ENCODE peak calls at places on chromosomes 3 and 15, in nine cellular contexts. O is kidney, I is ovary, H is upper lobe of right lung, G is IMR-90, J is left lung, W is left ventricle myocardium inferior, K is GM12865, U is dorsolateral prefrontal cortex. E is an unnamed sample.
A peak's percentile ranks its signal among the peaks of the same experiment; 100 is the strongest.

GRCh38 chr3:117526485-117527079 is 817.0 kb downstream of the TUSC7 start:
- DNase-seq in K (peak; percentile 50), W (no peak), H (no peak), J (no peak), G (peak; percentile 55), O (no peak), U (no peak), I (peak; percentile 11), E (peak; percentile 53)

GRCh38 chr3:88595025-88595424 is 445.3 kb downstream of the C3orf38 start:
- DNase-seq in G (no peak), H (no peak), W (no peak), J (no peak), I (no peak), O (no peak), K (no peak), U (no peak), E (peak; percentile 4)

GRCh38 chr3:121869731-121870130 is 24.5 kb upstream of the SLC15A2 start:
- DNase-seq in K (no peak), O (no peak), W (no peak), H (no peak), J (no peak), U (no peak), G (no peak), I (no peak), E (no peak)

GRCh38 chr15:45670061-45670460 is 35.2 kb downstream of the SQOR start:
- DNase-seq in I (no peak), W (no peak), H (no peak), G (no peak), K (no peak), O (no peak), J (no peak), U (no peak), E (no peak)

GRCh38 chr3:153911111-153911510 is 210.1 kb upstream of the ARHGEF26 start:
- DNase-seq in W (no peak), U (no peak), J (no peak), O (no peak), I (no peak), H (no peak), K (no peak), G (no peak), E (no peak)

GRCh38 chr3:186209810-186210752 is 101.2 kb upstream of the ETV5 start:
- DNase-seq in G (peak; percentile 72), K (peak; percentile 16), W (peak; percentile 66), O (peak; percentile 77), I (peak; percentile 50), U (peak; percentile 70), H (peak; percentile 72), J (peak; percentile 51), E (peak; percentile 84)

GRCh38 chr15:51884517-51885236 is 55.2 kb downstream of the TMOD3 start:
- DNase-seq in W (no peak), K (no peak), O (no peak), H (no peak), J (no peak), U (no peak), G (peak; percentile 49), I (no peak), E (peak; percentile 37)

GRCh38 chr15:60352525-60352924 is 45.3 kb downstream of the ANXA2 start:
- DNase-seq in O (no peak), G (no peak), U (no peak), K (no peak), J (no peak), H (no peak), I (no peak), W (no peak), E (peak; percentile 4)

GRCh38 chr15:85689729-85690128 is 105.0 kb downstream of the KLHL25 start:
- DNase-seq in U (no peak), H (no peak), O (no peak), I (peak; percentile 64), J (peak; percentile 55), G (peak; percentile 72), K (peak; percentile 94), W (no peak), E (peak; percentile 71)

GRCh38 chr3:150055332-150055731 is 84.6 kb upstream of the PFN2 start:
- DNase-seq in H (no peak), W (no peak), U (no peak), K (no peak), J (no peak), I (no peak), O (no peak), G (no peak), E (no peak)

GRCh38 chr3:141268281-141268680 is 36.7 kb downstream of the PXYLP1 start:
- DNase-seq in I (no peak), J (no peak), H (peak; percentile 31), W (no peak), G (no peak), O (no peak), U (no peak), K (no peak), E (no peak)

GRCh38 chr15:52493968-52494367 is 34.7 kb downstream of the MYO5A start:
- DNase-seq in K (no peak), W (no peak), J (no peak), U (no peak), I (no peak), H (no peak), O (no peak), G (peak; percentile 45), E (no peak)

GRCh38 chr3:72129384-72130094 is 344.6 kb upstream of the PROK2 start:
- DNase-seq in J (no peak), W (no peak), I (no peak), K (no peak), U (no peak), O (no peak), G (no peak), H (no peak), E (peak; percentile 10)

GRCh38 chr3:72127843-72128242 is 342.9 kb upstream of the PROK2 start:
- DNase-seq in K (no peak), G (peak; percentile 25), O (no peak), W (no peak), I (no peak), J (no peak), U (no peak), H (no peak), E (peak; percentile 37)

GRCh38 chr3:72130565-72130964 is 345.6 kb upstream of the PROK2 start:
- DNase-seq in G (no peak), W (no peak), K (no peak), O (no peak), U (no peak), J (no peak), I (no peak), H (no peak), E (no peak)

GRCh38 chr3:72127213-72127612 is 342.3 kb upstream of the PROK2 start:
- DNase-seq in U (no peak), O (no peak), G (no peak), J (no peak), I (no peak), H (no peak), K (no peak), W (no peak), E (no peak)

DNA sequence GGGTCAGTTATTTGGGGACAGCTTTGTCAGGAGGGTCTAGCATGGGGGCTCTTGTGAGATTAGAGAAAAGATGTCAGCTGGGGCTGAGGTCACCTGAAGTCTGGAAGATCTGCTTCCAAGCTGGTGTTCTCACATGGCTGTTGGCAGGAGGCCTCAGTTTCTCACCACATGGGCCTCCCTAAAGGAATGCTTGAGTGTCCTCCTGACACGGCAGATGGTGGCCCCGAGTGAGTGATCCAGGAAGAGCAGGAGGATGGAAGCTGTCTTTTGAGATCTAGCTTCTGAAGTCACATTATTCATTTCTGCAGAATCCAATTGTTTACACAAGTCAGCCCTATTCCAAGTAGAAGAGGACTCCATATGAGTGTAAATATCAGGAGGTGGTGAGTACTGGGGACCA is 344.0 kb upstream of the PROK2 start:
- DNase-seq in U (no peak), J (no peak), G (no peak), O (no peak), K (no peak), H (no peak), I (no peak), W (no peak), E (no peak)
- H3K4me3 ChIP-seq in U (no peak overlapping the region), J (no peak overlapping the region), G (no peak overlapping the region), O (no peak overlapping the region), K (no peak overlapping the region), H (no peak overlapping the region), I (no peak overlapping the region), W (no peak overlapping the region), E (no peak overlapping the region)

DNA sequence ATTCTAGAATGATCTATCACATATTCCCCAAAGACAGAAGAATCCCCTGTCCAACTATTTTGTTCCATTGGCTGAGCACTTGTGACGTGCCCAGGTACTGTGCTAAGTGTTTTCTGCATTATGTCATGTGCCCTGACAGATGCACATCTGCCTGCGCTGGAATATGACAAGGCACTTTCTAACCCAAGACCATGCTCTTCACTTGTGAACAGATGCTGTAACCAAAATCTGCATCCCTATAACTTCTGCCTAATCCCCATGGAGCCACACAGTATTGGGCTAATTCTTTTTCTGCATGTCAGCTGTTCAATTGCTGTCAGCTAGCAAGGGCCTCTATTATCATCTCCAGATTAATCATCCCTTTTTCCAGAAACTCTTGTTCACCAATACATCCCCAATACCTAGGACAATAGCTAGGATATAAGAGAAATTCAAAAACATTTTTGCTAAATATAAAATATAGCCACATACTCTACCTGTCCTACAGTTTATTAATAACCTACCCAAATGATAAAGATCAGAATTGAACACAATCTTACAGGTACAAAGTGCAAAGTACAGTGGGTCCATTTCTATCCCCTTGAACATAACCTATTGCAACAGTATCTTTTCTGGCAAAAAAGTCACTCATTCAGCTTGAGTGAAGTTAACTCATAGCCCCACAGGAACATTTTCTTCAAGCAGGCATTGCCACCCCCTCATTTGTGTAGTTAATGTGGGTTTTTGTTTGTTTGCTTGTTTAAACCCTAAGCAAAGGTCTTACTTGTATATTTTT is 109.4 kb upstream of the LRRN1 start:
- DNase-seq in H (no peak), W (no peak), I (no peak), J (no peak), K (no peak), O (no peak), G (no peak), U (no peak), E (no peak)
- TF ChIP-seq CTCF in H (no peak), W (no peak), I (no peak), J (no peak), K (no peak), O (no peak), G (no peak), U (no peak), E (no peak)

GRCh38 chr3:147378186-147378503 is 28.2 kb downstream of the ZIC4 start:
- DNase-seq in H (no peak), O (peak; percentile 27), J (no peak), W (no peak), G (no peak), U (no peak), I (no peak), K (no peak), E (no peak)
- H3K4me3 ChIP-seq in H (no peak overlapping the region), O (no peak overlapping the region), J (no peak overlapping the region), W (no peak overlapping the region), G (no peak overlapping the region), U (no peak overlapping the region), I (no peak overlapping the region), K (no peak overlapping the region), E (no peak overlapping the region)

DNA sequence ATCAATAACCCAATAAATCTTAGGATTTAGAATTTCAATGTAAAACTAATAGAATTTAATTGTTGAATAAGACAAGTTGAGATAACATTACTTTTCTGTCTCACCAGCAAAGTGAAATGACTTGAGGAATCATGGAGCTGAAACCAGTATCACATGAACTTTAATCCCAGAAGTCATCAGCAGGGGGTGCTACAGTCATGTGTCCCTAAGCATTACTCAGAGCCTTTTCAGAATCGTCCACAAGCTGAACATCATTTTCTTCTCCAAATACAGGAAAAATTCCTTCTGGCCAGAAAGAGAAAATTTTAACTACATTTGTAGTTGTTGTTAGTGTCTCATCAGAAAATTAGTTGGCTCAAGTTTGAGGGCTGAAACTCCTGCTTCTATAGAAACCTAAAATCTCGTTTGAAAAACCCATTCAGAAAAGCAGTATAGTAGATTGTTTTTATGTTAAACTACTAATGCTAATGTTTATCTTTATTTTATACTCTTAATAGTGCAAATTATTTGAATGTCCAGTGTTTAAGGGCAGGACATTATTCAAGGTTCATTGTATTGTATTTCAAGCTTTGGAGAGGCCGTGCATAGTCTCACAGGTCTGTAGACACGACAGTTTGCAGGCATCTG is 384.1 kb downstream of the PLOD2 start:
- DNase-seq in G (peak; percentile 54), O (no peak), J (no peak), K (peak; percentile 77), W (no peak), I (no peak), U (no peak), H (no peak), E (peak; percentile 79)
- TF ChIP-seq CTCF in G (peak; percentile 53), O (peak; percentile 40), J (peak; percentile 44), K (peak; percentile 63), W (peak; percentile 63), I (no peak), U (peak; percentile 79), H (peak; percentile 52), E (peak; percentile 67)